ENCODE peak calls at places on chromosomes 12 and 14, in nine cellular contexts. Y is stimulated activated CD8-positive, alpha-beta memory T cell treated with anti-CD3 and anti-CD28 coated beads, Interleukin-15, amount 100 ng/mL, for 1 hour; G is GOT3; K is EL; S is BJ; T is MCF 10A; B is activated CD8-positive, alpha-beta T cell treated with anti-CD3 and anti-CD28 coated beads, Interleukin-2, amount 10 ng/mL, durations not matched to agents 7 days and 5 days; P is activated effector memory CD4-positive, alpha-beta T cell treated with Interleukin-2 at 50 U/mL for 16 hours; A is ELF-1. I is an unnamed sample.

GRCh38 chr14:52240623-52241022 is 26.9 kb upstream of the PTGDR start:
- DNase-seq in T (no peak), B (no peak), G (no peak), A (no peak), P (no peak), Y (no peak), S (no peak), K (no peak), I (peak)

GRCh38 chr14:75752086-75752485 is 91.0 kb downstream of the TTLL5 start:
- DNase-seq in T (no peak), B (no peak), K (no peak), S (no peak), P (no peak), A (no peak), G (no peak), Y (no peak), I (no peak)

GRCh38 chr14:60311417-60311816 is 62.4 kb downstream of the PPM1A start:
- DNase-seq in T (peak), P (no peak), Y (no peak), S (peak), G (no peak), A (no peak), B (no peak), K (peak), I (peak)

GRCh38 chr14:76772300-76773187 is 11.3 kb downstream of the VASH1 start:
- DNase-seq in S (no peak), T (no peak), Y (no peak), A (peak), K (peak), P (no peak), B (no peak), G (no peak), I (peak)

GRCh38 chr14:68688872-68689371 is 103.9 kb downstream of the ZFP36L1 start:
- DNase-seq in K (peak), A (peak), T (no peak), S (no peak), G (no peak), Y (no peak), P (no peak), B (no peak), I (no peak)

GRCh38 chr14:99348816-99349609 is 77.0 kb upstream of the BCL11B start:
- DNase-seq in S (no peak), A (no peak), Y (no peak), K (no peak), B (no peak), T (no peak), P (no peak), G (no peak), I (no peak)

GRCh38 chr12:85356596-85357385 is 76.8 kb downstream of the ALX1 start:
- DNase-seq in T (peak), S (no peak), P (no peak), G (no peak), A (no peak), B (no peak), Y (no peak), K (no peak), I (no peak)

GRCh38 chr12:117774986-117775775 is 193.6 kb downstream of the KSR2 start:
- DNase-seq in A (no peak), K (no peak), S (no peak), T (peak), Y (no peak), P (no peak), G (no peak), B (no peak), I (no peak)

GRCh38 chr14:96926006-96926405 is 128.8 kb downstream of the VRK1 start:
- DNase-seq in B (no peak), Y (no peak), K (no peak), S (no peak), G (no peak), T (no peak), P (no peak), A (no peak), I (no peak)

GRCh38 chr12:56987551-56988053 is 18.7 kb downstream of the ZBTB39 start:
- DNase-seq in G (no peak), Y (peak), S (no peak), K (peak), P (peak), B (peak), T (peak), A (peak), I (peak)

GRCh38 chr12:104653730-104654328 is 197.1 kb downstream of the CHST11 start:
- DNase-seq in P (no peak), B (peak), Y (no peak), A (peak), K (peak), S (no peak), G (no peak), T (peak), I (no peak)

GRCh38 chr12:52871291-52871961 is 22.6 kb upstream of the KRT78 start:
- DNase-seq in T (peak), K (peak), P (no peak), B (no peak), G (no peak), S (peak), Y (no peak), A (peak), I (peak)

GRCh38 chr14:102866982-102867761 is 55.3 kb upstream of the AMN start:
- DNase-seq in Y (no peak), B (no peak), K (no peak), P (no peak), S (no peak), G (no peak), T (no peak), A (no peak), I (no peak)

GRCh38 chr12:24860546-24860945 is 88.4 kb downstream of the BCAT1 start:
- DNase-seq in A (no peak), S (no peak), G (no peak), K (peak), B (no peak), Y (no peak), T (no peak), P (no peak), I (no peak)

GRCh38 chr12:10741836-10742235 is 18.7 kb upstream of the YBX3 start:
- DNase-seq in T (no peak), K (no peak), G (no peak), S (no peak), Y (no peak), B (no peak), A (no peak), P (no peak), I (no peak)

GRCh38 chr12:115043079-115043478 is 359.1 kb upstream of the TBX3 start:
- DNase-seq in S (no peak), G (no peak), T (no peak), P (no peak), B (no peak), K (no peak), A (no peak), Y (no peak), I (no peak)

GRCh38 chr12:30926243-30927209 is at the start of gene TSPAN11:
- DNase-seq in S (no peak), G (no peak), B (no peak), K (peak), Y (no peak), T (no peak), A (peak), P (no peak), I (no peak)

GRCh38 chr12:132362966-132363660 is 33.7 kb upstream of the GALNT9 start:
- DNase-seq in S (no peak), Y (no peak), K (no peak), B (no peak), P (no peak), T (no peak), A (no peak), G (no peak), I (no peak)

GRCh38 chr12:80857311-80857710 is 80.4 kb downstream of the LIN7A start:
- DNase-seq in A (no peak), S (no peak), T (no peak), Y (no peak), B (no peak), G (no peak), P (no peak), K (peak), I (no peak)

GRCh38 chr12:58364389-58365086 is 423.2 kb downstream of the ATP23 start:
- DNase-seq in B (no peak), P (no peak), K (peak), S (peak), G (peak), A (peak), T (peak), Y (no peak), I (peak)

GRCh38 chr12:132614861-132615578 is 3.6 kb upstream of the P2RX2 start:
- DNase-seq in G (peak), K (peak), S (no peak), T (peak), P (peak), Y (peak), A (peak), B (peak), I (peak)

GRCh38 chr14:75088566-75089373 is 19.3 kb downstream of the ZC2HC1C start:
- DNase-seq in S (no peak), A (peak), K (peak), P (no peak), G (no peak), B (peak), Y (peak), T (peak), I (peak)

GRCh38 chr14:98382662-98383061 is 889.3 kb downstream of the BCL11B start:
- DNase-seq in Y (no peak), S (no peak), G (no peak), K (no peak), P (no peak), T (no peak), B (no peak), A (no peak), I (no peak)

GRCh38 chr12:21697829-21698630 is 40.4 kb upstream of the LDHB start:
- DNase-seq in Y (no peak), K (peak), S (no peak), B (no peak), T (peak), G (no peak), P (no peak), A (no peak), I (peak)

GRCh38 chr14:95507174-95507573 is 9.3 kb downstream of the SYNE3 start:
- DNase-seq in G (peak), A (peak), B (no peak), T (peak), P (no peak), K (peak), Y (no peak), S (peak), I (peak)

GRCh38 chr14:60665178-60665555 is 15.9 kb upstream of the SIX1 start:
- DNase-seq in G (no peak), T (no peak), S (no peak), P (no peak), B (no peak), K (no peak), Y (no peak), A (no peak), I (no peak)